ENCODE peak calls at places on chromosomes 2 and 18, in seven cellular contexts. N, H, E, S, R, W and I are unnamed samples.

GRCh38 chr18:2850816-2851215 is 4.0 kb downstream of the EMILIN2 start:
- DNase-seq in E (no peak), W (no peak), R (no peak), S (no peak), N (no peak), H (peak), I (no peak)

GRCh38 chr2:232890896-232891601 is 21.0 kb downstream of the SNORC start:
- DNase-seq in W (no peak), E (peak), H (peak), N (no peak), S (peak), R (no peak), I (no peak)

GRCh38 chr2:55768991-55769390 is 75.3 kb upstream of the PNPT1 start:
- DNase-seq in R (no peak), N (no peak), S (no peak), E (no peak), H (peak), W (no peak), I (no peak)

GRCh38 chr2:235230809-235231601 is 262.8 kb upstream of the AGAP1 start:
- DNase-seq in S (no peak), E (no peak), R (no peak), N (no peak), W (no peak), H (peak), I (peak)

GRCh38 chr2:112648081-112648480 is 2.3 kb downstream of the SLC20A1 start:
- DNase-seq in H (no peak), S (no peak), W (no peak), E (no peak), R (no peak), N (no peak), I (no peak)

GRCh38 chr2:99925960-99926359 is 216.4 kb downstream of the AFF3 start:
- DNase-seq in N (no peak), R (no peak), W (no peak), H (no peak), E (no peak), S (no peak), I (no peak)

GRCh38 chr18:79395761-79396404 is at the start of gene NFATC1:
- DNase-seq in W (peak), E (peak), R (peak), H (peak), S (no peak), N (peak), I (no peak)

GRCh38 chr18:55433688-55434087 is 154.3 kb downstream of the TCF4 start:
- DNase-seq in W (no peak), E (no peak), H (no peak), S (no peak), R (no peak), N (no peak), I (no peak)

GRCh38 chr2:76711490-76711889 is 810.7 kb downstream of the LRRTM4 start:
- DNase-seq in E (no peak), S (no peak), N (no peak), W (no peak), H (no peak), R (no peak), I (no peak)

GRCh38 chr18:46356278-46357033 is 252.3 kb downstream of the HAUS1 start:
- DNase-seq in S (no peak), E (no peak), W (no peak), N (no peak), H (no peak), R (no peak), I (no peak)

GRCh38 chr2:240410808-240411207 is 24.7 kb upstream of the GPC1 start:
- DNase-seq in E (no peak), S (peak), N (no peak), H (no peak), W (no peak), R (no peak), I (no peak)

GRCh38 chr2:161676902-161677496 is 52.8 kb downstream of the SLC4A10 start:
- DNase-seq in E (no peak), W (no peak), R (no peak), S (no peak), N (no peak), H (no peak), I (no peak)

GRCh38 chr2:53476800-53477199 is 290.8 kb upstream of the CHAC2 start:
- DNase-seq in N (no peak), S (peak), R (no peak), W (no peak), E (no peak), H (no peak), I (no peak)

GRCh38 chr2:120684691-120685402 is 50.8 kb upstream of the GLI2 start:
- DNase-seq in R (no peak), H (no peak), S (no peak), W (no peak), E (no peak), N (no peak), I (peak)

GRCh38 chr2:9178905-9179571 is 27.6 kb upstream of the ASAP2 start:
- DNase-seq in W (no peak), N (no peak), S (no peak), E (no peak), H (peak), R (no peak), I (peak)

GRCh38 chr2:13021470-13021957 is 304.8 kb downstream of the TRIB2 start:
- DNase-seq in R (no peak), N (no peak), H (no peak), E (no peak), S (no peak), W (no peak), I (no peak)

GRCh38 chr2:102592601-102593000 is 26.8 kb upstream of the SLC9A2 start:
- DNase-seq in S (no peak), W (no peak), R (no peak), E (no peak), H (no peak), N (no peak), I (no peak)

GRCh38 chr2:696463-696862 is 19.3 kb upstream of the TMEM18 start:
- DNase-seq in E (no peak), R (no peak), N (no peak), W (peak), H (no peak), S (no peak), I (no peak)

GRCh38 chr2:231464576-231465540 is 574 bp upstream of the NCL start:
- DNase-seq in H (no peak), R (peak), W (peak), S (peak), E (peak), N (peak), I (peak)

GRCh38 chr2:188068093-188068492 is 223.6 kb upstream of the GULP1 start:
- DNase-seq in H (peak), E (no peak), S (no peak), R (no peak), W (no peak), N (no peak), I (no peak)

GRCh38 chr2:201448701-201449100 is 2.6 kb downstream of the TRAK2 start:
- DNase-seq in S (no peak), W (no peak), E (no peak), R (no peak), N (peak), H (peak), I (no peak)

GRCh38 chr2:219142329-219142728 is 18.3 kb downstream of the NHEJ1 start:
- DNase-seq in W (no peak), S (peak), N (no peak), H (peak), E (no peak), R (no peak), I (peak)

GRCh38 chr2:120218181-120218580 is 5.0 kb downstream of the TMEM185B start:
- DNase-seq in W (no peak), E (no peak), R (no peak), S (no peak), H (no peak), N (no peak), I (no peak)

GRCh38 chr2:217065695-217066405 is 206.0 kb upstream of the TNP1 start:
- DNase-seq in R (no peak), E (no peak), H (peak), W (no peak), N (no peak), S (no peak), I (peak)

GRCh38 chr2:8312221-8312620 is 369.6 kb upstream of the ID2 start:
- DNase-seq in H (no peak), S (no peak), E (no peak), R (no peak), W (no peak), N (no peak), I (no peak)

GRCh38 chr2:129004485-129004884 is 685.8 kb upstream of the HS6ST1 start:
- DNase-seq in W (no peak), E (no peak), R (no peak), H (no peak), N (no peak), S (no peak), I (no peak)

GRCh38 chr2:216362730-216363129 is 9.6 kb downstream of the MARCHF4 start:
- DNase-seq in N (no peak), E (no peak), S (no peak), R (no peak), H (peak), W (no peak), I (no peak)

GRCh38 chr2:2222931-2223330 is 108.1 kb downstream of the MYT1L start:
- DNase-seq in N (no peak), R (no peak), W (no peak), S (no peak), H (peak), E (no peak), I (no peak)

GRCh38 chr2:240642061-240642805 is 17.0 kb downstream of the GPR35 start:
- DNase-seq in R (no peak), S (peak), E (peak), H (no peak), N (no peak), W (no peak), I (no peak)

GRCh38 chr2:241967096-241967495 is 97.6 kb downstream of the RTP5 start:
- DNase-seq in S (no peak), H (no peak), R (no peak), N (no peak), W (no peak), E (no peak), I (no peak)

GRCh38 chr2:73707058-73707457 is 30.1 kb downstream of the TPRKB start:
- DNase-seq in N (no peak), H (no peak), R (no peak), E (no peak), S (no peak), W (peak), I (no peak)

GRCh38 chr2:240557808-240558207 is at the start of gene ANKMY1:
- DNase-seq in W (peak), N (peak), S (peak), E (peak), H (no peak), R (peak), I (peak)

GRCh38 chr2:67604360-67604759 is 207.2 kb downstream of the ETAA1 start:
- DNase-seq in S (no peak), E (no peak), W (no peak), H (no peak), R (no peak), N (no peak), I (no peak)

GRCh38 chr2:189439342-189439741 is 1.9 kb upstream of the WDR75 start:
- DNase-seq in W (no peak), S (no peak), E (no peak), N (no peak), H (no peak), R (no peak), I (no peak)

GRCh38 chr18:37935086-37935485 is 369.5 kb upstream of the CELF4 start:
- DNase-seq in R (no peak), N (no peak), S (no peak), W (no peak), H (no peak), E (no peak), I (no peak)

GRCh38 chr2:138727956-138728355 is 52.2 kb downstream of the NXPH2 start:
- DNase-seq in H (no peak), W (no peak), E (no peak), S (no peak), R (no peak), N (no peak), I (no peak)

GRCh38 chr18:13265901-13266207 is 47.3 kb downstream of the LDLRAD4 start:
- DNase-seq in H (no peak), E (no peak), N (no peak), R (no peak), S (peak), W (no peak), I (no peak)

GRCh38 chr2:148338544-148338943 is 306.0 kb upstream of the EPC2 start:
- DNase-seq in R (no peak), E (no peak), N (no peak), H (peak), W (no peak), S (no peak), I (peak)

GRCh38 chr2:25894135-25894830 is 16.0 kb upstream of the ASXL2 start:
- DNase-seq in S (no peak), E (no peak), N (no peak), W (no peak), H (no peak), R (no peak), I (peak)

GRCh38 chr2:11995381-11995947 is 249.0 kb downstream of the LPIN1 start:
- DNase-seq in H (peak), R (no peak), E (no peak), S (no peak), N (no peak), W (no peak), I (peak)